ENCODE peak calls at places on chromosomes 5 and 9, in eight cellular contexts. P, V, Y, U, A, Z, L and S are unnamed samples.

GRCh38 chr9:136947955-136948510 is 3.0 kb downstream of the C8G start:
- DNase-seq in Z (no peak), L (no peak), Y (peak; percentile 59), U (no peak), P (no peak), A (peak; percentile 43), V (peak; percentile 75), S (peak; percentile 85)

GRCh38 chr9:117782931-117783788 is 79.0 kb downstream of the TLR4 start:
- DNase-seq in L (no peak), V (peak; percentile 87), Z (peak; percentile 52), U (peak; percentile 53), Y (peak; percentile 65), P (no peak), A (peak; percentile 79), S (peak; percentile 85)

GRCh38 chr9:126797903-126798302 is 6.9 kb upstream of the ZBTB43 start:
- DNase-seq in L (peak; percentile 10), A (no peak), V (no peak), Y (no peak), U (no peak), Z (no peak), P (no peak), S (no peak)

GRCh38 chr5:94945656-94946055 is 327.2 kb downstream of the SLF1 start:
- DNase-seq in Z (no peak), V (no peak), Y (peak; percentile 25), P (no peak), A (no peak), U (no peak), L (no peak), S (peak; percentile 69)

GRCh38 chr9:35616681-35617459 is 1.3 kb downstream of the CD72 start:
- DNase-seq in Y (peak; percentile 74), U (peak; percentile 68), V (peak; percentile 89), P (peak; percentile 36), A (peak; percentile 62), L (peak; percentile 78), Z (peak; percentile 51), S (peak; percentile 94)

GRCh38 chr5:1312206-1312605 is 17.3 kb upstream of the TERT start:
- DNase-seq in V (no peak), L (peak; percentile 75), P (no peak), U (peak; percentile 19), Z (no peak), Y (no peak), A (no peak), S (peak; percentile 71)

GRCh38 chr9:91177081-91177480 is 184.6 kb downstream of the AUH start:
- DNase-seq in V (no peak), Z (no peak), A (no peak), P (no peak), Y (no peak), L (no peak), U (no peak), S (peak; percentile 23)

GRCh38 chr9:101585740-101586139 is 9.0 kb downstream of the PPP3R2 start:
- DNase-seq in L (no peak), P (no peak), Y (no peak), A (no peak), V (no peak), U (no peak), Z (no peak), S (no peak)

GRCh38 chr5:67647772-67648171 is 451.2 kb upstream of the CD180 start:
- DNase-seq in U (no peak), A (no peak), P (no peak), Z (no peak), L (no peak), V (no peak), Y (no peak), S (no peak)

GRCh38 chr9:136142859-136143214 is 24.2 kb upstream of the TMEM250 start:
- DNase-seq in V (no peak), A (no peak), Y (no peak), L (no peak), Z (no peak), P (no peak), U (no peak), S (no peak)

GRCh38 chr5:11329676-11330075 is 568.6 kb upstream of the DAP start:
- DNase-seq in Y (no peak), V (no peak), P (no peak), Z (no peak), A (no peak), L (no peak), U (no peak), S (no peak)

GRCh38 chr5:151086905-151087360 is 6.1 kb upstream of the TNIP1 start:
- DNase-seq in Z (no peak), P (no peak), V (no peak), A (peak; percentile 29), L (no peak), Y (no peak), U (peak; percentile 77), S (peak; percentile 89)

GRCh38 chr9:5389109-5389732 is 48.5 kb downstream of the PLGRKT start:
- DNase-seq in Z (peak; percentile 90), V (no peak), U (no peak), P (no peak), Y (no peak), L (no peak), A (peak; percentile 95), S (no peak)

GRCh38 chr9:74277532-74277931 is 219.6 kb upstream of the RORB start:
- DNase-seq in V (no peak), Z (no peak), P (no peak), U (no peak), L (no peak), A (no peak), Y (no peak), S (no peak)

GRCh38 chr5:17222679-17223078 is 5.2 kb downstream of the BASP1 start:
- DNase-seq in P (no peak), Y (no peak), V (peak; percentile 28), Z (no peak), L (no peak), A (no peak), U (no peak), S (no peak)

GRCh38 chr5:174572591-174572990 is 151.8 kb upstream of the MSX2 start:
- DNase-seq in P (no peak), L (no peak), A (peak; percentile 90), U (no peak), V (no peak), Y (no peak), Z (peak; percentile 35), S (no peak)

GRCh38 chr5:135034186-135034962 is at the start of gene PITX1:
- DNase-seq in A (peak; percentile 59), P (no peak), L (peak; percentile 73), Z (no peak), V (peak; percentile 71), U (peak; percentile 20), Y (peak; percentile 66), S (no peak)

GRCh38 chr9:71608825-71609452 is 159.4 kb downstream of the CEMIP2 start:
- DNase-seq in P (no peak), V (peak; percentile 75), Z (peak; percentile 52), U (no peak), L (no peak), A (peak; percentile 57), Y (no peak), S (no peak)

GRCh38 chr5:939368-939767 is 46.7 kb downstream of the TRIP13 start:
- DNase-seq in L (no peak), A (no peak), P (no peak), V (no peak), Y (no peak), U (no peak), Z (no peak), S (no peak)

GRCh38 chr5:141094481-141095262 is at the start of gene PCDHB2:
- DNase-seq in Y (peak; percentile 39), A (peak; percentile 40), V (peak; percentile 98), P (no peak), Z (peak; percentile 1), L (no peak), U (no peak), S (no peak)

GRCh38 chr9:108665856-108666784 is 189.7 kb downstream of the ACTL7B start:
- DNase-seq in Y (no peak), U (no peak), V (no peak), L (no peak), P (no peak), Z (no peak), A (no peak), S (no peak)